ENCODE peak calls at places on chromosomes 11 and 22, in eight cellular contexts. G, B, P, Z, I, A, Q and O are unnamed samples.

GRCh38 chr11:65941720-65942310 is 3.5 kb upstream of the TSGA10IP start:
- DNase-seq in Q (no peak), B (no peak), I (no peak), G (no peak), Z (no peak), A (no peak), P (no peak), O (no peak)

GRCh38 chr11:13289081-13289480 is 11.5 kb downstream of the BMAL1 start:
- DNase-seq in Q (no peak), B (no peak), P (no peak), A (no peak), G (peak), I (no peak), Z (no peak), O (peak)

GRCh38 chr11:46003647-46004046 is 81.2 kb downstream of the LARGE2 start:
- DNase-seq in I (no peak), Q (peak), A (no peak), P (no peak), B (no peak), Z (no peak), G (peak), O (peak)

GRCh38 chr11:19276859-19277808 is 36.4 kb upstream of the E2F8 start:
- DNase-seq in B (no peak), I (no peak), Q (no peak), Z (no peak), A (no peak), P (no peak), G (peak), O (peak)

GRCh38 chr11:80388536-80388935 is 947.7 kb upstream of the TENM4 start:
- DNase-seq in G (no peak), P (no peak), I (no peak), A (no peak), Z (no peak), B (no peak), Q (no peak), O (no peak)

GRCh38 chr11:120510406-120511115 is 987 bp upstream of the GRIK4 start:
- DNase-seq in Z (no peak), P (no peak), I (no peak), G (no peak), Q (no peak), A (no peak), B (no peak), O (no peak)

GRCh38 chr11:34256591-34256990 is 101.2 kb downstream of the ABTB2 start:
- DNase-seq in Q (no peak), P (no peak), A (no peak), I (no peak), Z (no peak), G (no peak), B (no peak), O (no peak)

GRCh38 chr11:125167954-125168821 is 3.6 kb downstream of the PKNOX2 start:
- DNase-seq in B (no peak), Q (peak), G (peak), P (peak), A (no peak), I (no peak), Z (no peak), O (peak)

GRCh38 chr11:36333468-36333867 is 37.4 kb downstream of the PRR5L start:
- DNase-seq in Q (peak), P (no peak), G (peak), I (no peak), Z (no peak), B (no peak), A (no peak), O (peak)

GRCh38 chr11:64960719-64961118 is 11.2 kb downstream of the MAJIN start:
- DNase-seq in B (no peak), Z (no peak), P (no peak), I (no peak), A (no peak), G (no peak), Q (no peak), O (no peak)

GRCh38 chr11:70473186-70473872 is 75.0 kb downstream of the CTTN start:
- DNase-seq in Z (no peak), Q (no peak), G (no peak), B (no peak), I (no peak), A (no peak), P (no peak), O (no peak)

GRCh38 chr22:20867179-20868099 is 8.6 kb downstream of the SNAP29 start:
- DNase-seq in Z (no peak), Q (no peak), B (peak), A (no peak), I (no peak), P (no peak), G (peak), O (no peak)

GRCh38 chr22:19325296-19325950 is 33.9 kb upstream of the CLTCL1 start:
- DNase-seq in Z (no peak), A (no peak), I (no peak), P (no peak), Q (peak), G (no peak), B (no peak), O (peak)

GRCh38 chr22:39089928-39090327 is 7.1 kb upstream of the APOBEC3H start:
- DNase-seq in B (no peak), P (no peak), I (no peak), Z (no peak), G (no peak), A (no peak), Q (no peak), O (no peak)

GRCh38 chr22:22767876-22768602 is 119.6 kb upstream of the IGLL5 start:
- DNase-seq in G (no peak), P (no peak), Q (no peak), Z (no peak), A (no peak), I (no peak), B (no peak), O (peak)

GRCh38 chr22:36369004-36369921 is 18.5 kb downstream of the MYH9 start:
- DNase-seq in P (no peak), Z (no peak), I (no peak), G (no peak), B (no peak), Q (no peak), A (no peak), O (peak)

GRCh38 chr11:45667929-45668680 is 2.7 kb upstream of the CHST1 start:
- DNase-seq in G (no peak), A (no peak), Z (no peak), B (no peak), P (no peak), I (no peak), Q (no peak), O (no peak)

GRCh38 chr11:96341237-96342130 is 1.5 kb downstream of the MAML2 start:
- DNase-seq in B (peak), Q (no peak), I (peak), G (peak), P (no peak), Z (peak), A (no peak), O (peak)

GRCh38 chr11:69005631-69006368 is 7.2 kb downstream of the MRGPRF start:
- DNase-seq in Z (no peak), I (no peak), B (no peak), G (no peak), P (no peak), A (no peak), Q (no peak), O (no peak)

GRCh38 chr11:122743949-122744876 is 88.7 kb downstream of the UBASH3B start:
- DNase-seq in I (peak), P (no peak), A (peak), B (no peak), Z (peak), G (no peak), Q (no peak), O (no peak)

GRCh38 chr22:35961480-35961902 is 67.1 kb downstream of the RBFOX2 start:
- DNase-seq in P (no peak), A (no peak), B (peak), Z (no peak), G (peak), Q (peak), I (no peak), O (peak)

GRCh38 chr11:75597636-75598035 is 35.6 kb downstream of the SERPINH1 start:
- DNase-seq in Z (no peak), G (no peak), I (no peak), A (no peak), P (no peak), B (no peak), Q (no peak), O (no peak)

GRCh38 chr22:38180841-38181452 is 683 bp downstream of the PLA2G6 start:
- DNase-seq in B (peak), Q (no peak), Z (peak), A (no peak), P (no peak), I (peak), G (no peak), O (no peak)

GRCh38 chr22:34829485-34829884 is 236.5 kb upstream of the ISX start:
- DNase-seq in I (no peak), Z (no peak), P (no peak), B (no peak), Q (no peak), A (no peak), G (no peak), O (no peak)

GRCh38 chr11:71580057-71581003 is 2.3 kb downstream of the KRTAP5-11 start:
- DNase-seq in I (peak), A (no peak), B (peak), Q (peak), Z (no peak), P (peak), G (peak), O (peak)